ENCODE peak calls at places on chromosomes 4 and X, in eight cellular contexts. V, K, P, Q, Z, Y, A and C are unnamed samples.

GRCh38 chr4:7157140-7157488 is 35.2 kb upstream of the SORCS2 start:
- DNase-seq in A (no peak), Y (no peak), Z (no peak), Q (no peak), P (no peak), V (no peak), K (peak), C (no peak)

GRCh38 chr4:159685406-159686092 is 582.7 kb downstream of the RAPGEF2 start:
- DNase-seq in Z (no peak), V (no peak), K (no peak), Y (no peak), Q (no peak), P (no peak), A (no peak), C (no peak)

GRCh38 chr4:135538698-135539097 is 1337.1 kb upstream of the PABPC4L start:
- DNase-seq in Y (no peak), K (no peak), Z (no peak), P (no peak), V (no peak), Q (no peak), A (peak), C (no peak)

GRCh38 chr4:3115637-3116300 is 41.3 kb downstream of the HTT start:
- DNase-seq in Y (no peak), K (no peak), A (peak), Q (no peak), Z (peak), P (no peak), V (no peak), C (no peak)

GRCh38 chr4:76802546-76803021 is 95.4 kb downstream of the SOWAHB start:
- DNase-seq in Z (no peak), A (no peak), P (no peak), Q (no peak), V (no peak), Y (no peak), K (no peak), C (no peak)

GRCh38 chr4:11908712-11909111 is 480.0 kb upstream of the HS3ST1 start:
- DNase-seq in Y (no peak), Q (no peak), A (no peak), P (no peak), Z (no peak), K (no peak), V (no peak), C (no peak)

GRCh38 chr4:185096032-185096653 is 46.9 kb upstream of the SLC25A4 start:
- DNase-seq in A (peak), K (no peak), Q (no peak), P (no peak), V (peak), Z (peak), Y (peak), C (peak)

GRCh38 chr4:143514432-143514831 is 930 bp downstream of the SMARCA5 start:
- DNase-seq in K (peak), A (peak), V (peak), Y (peak), Z (peak), Q (peak), P (peak), C (peak)

GRCh38 chr4:1855334-1856070 is 454 bp downstream of the LETM1 start:
- DNase-seq in A (peak), Z (no peak), Y (no peak), V (peak), Q (peak), K (no peak), P (peak), C (peak)

GRCh38 chr4:38415682-38416081 is 248.3 kb upstream of the KLF3 start:
- DNase-seq in A (no peak), P (no peak), K (no peak), V (no peak), Y (peak), Z (no peak), Q (no peak), C (no peak)

GRCh38 chr4:96525901-96526300 is 686.0 kb downstream of the PDHA2 start:
- DNase-seq in V (no peak), Y (no peak), A (no peak), Z (no peak), K (no peak), Q (no peak), P (no peak), C (no peak)

GRCh38 chrX:111244238-111244750 is 26.0 kb downstream of the CAPN6 start:
- DNase-seq in Z (no peak), Y (no peak), K (no peak), Q (no peak), V (no peak), A (no peak), P (no peak), C (peak)

GRCh38 chr4:41169256-41169655 is 45.1 kb downstream of the APBB2 start:
- DNase-seq in V (no peak), Q (no peak), Z (no peak), K (no peak), P (no peak), A (no peak), Y (no peak), C (no peak)

GRCh38 chr4:184019667-184020665 is 114.9 kb downstream of the STOX2 start:
- DNase-seq in A (no peak), Z (no peak), Q (no peak), K (no peak), P (no peak), V (no peak), Y (no peak), C (no peak)

DNA sequence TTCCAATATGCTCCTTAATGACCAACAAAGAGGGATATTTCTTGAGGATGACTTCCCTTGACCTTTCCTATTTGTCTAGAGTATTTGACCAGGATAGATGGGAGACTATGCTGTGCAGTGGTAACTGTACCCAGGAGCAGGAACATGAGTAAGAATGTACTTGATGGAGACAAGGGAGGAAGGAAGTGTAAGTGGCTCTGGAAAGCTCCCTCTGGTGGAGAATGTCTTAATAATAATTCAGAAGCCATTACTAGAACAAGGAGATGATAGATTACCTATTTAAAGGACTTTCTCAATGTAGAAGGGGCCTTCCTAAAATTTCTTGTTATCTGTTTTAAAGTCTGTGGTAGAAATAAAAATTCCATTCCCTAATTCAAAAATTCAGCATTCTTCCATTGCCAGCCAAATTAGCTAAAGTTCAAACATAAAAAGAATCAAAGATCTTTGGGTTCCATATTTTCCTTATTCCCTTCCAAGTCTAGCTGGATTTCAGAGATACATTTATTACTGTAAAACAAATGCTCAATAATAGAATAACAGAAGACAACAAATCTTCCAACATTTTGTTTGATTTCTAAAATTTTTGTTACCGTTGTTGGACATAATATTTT is 83.8 kb downstream of the GRID2 start:
- DNase-seq in V (no peak), Y (peak), Z (peak), Q (no peak), K (no peak), P (no peak), A (peak), C (peak)
- TF ChIP-seq CTCF in V (no peak), Y (peak), Z (peak), Q (peak), K (no peak), P (peak), A (peak), C (peak)

DNA sequence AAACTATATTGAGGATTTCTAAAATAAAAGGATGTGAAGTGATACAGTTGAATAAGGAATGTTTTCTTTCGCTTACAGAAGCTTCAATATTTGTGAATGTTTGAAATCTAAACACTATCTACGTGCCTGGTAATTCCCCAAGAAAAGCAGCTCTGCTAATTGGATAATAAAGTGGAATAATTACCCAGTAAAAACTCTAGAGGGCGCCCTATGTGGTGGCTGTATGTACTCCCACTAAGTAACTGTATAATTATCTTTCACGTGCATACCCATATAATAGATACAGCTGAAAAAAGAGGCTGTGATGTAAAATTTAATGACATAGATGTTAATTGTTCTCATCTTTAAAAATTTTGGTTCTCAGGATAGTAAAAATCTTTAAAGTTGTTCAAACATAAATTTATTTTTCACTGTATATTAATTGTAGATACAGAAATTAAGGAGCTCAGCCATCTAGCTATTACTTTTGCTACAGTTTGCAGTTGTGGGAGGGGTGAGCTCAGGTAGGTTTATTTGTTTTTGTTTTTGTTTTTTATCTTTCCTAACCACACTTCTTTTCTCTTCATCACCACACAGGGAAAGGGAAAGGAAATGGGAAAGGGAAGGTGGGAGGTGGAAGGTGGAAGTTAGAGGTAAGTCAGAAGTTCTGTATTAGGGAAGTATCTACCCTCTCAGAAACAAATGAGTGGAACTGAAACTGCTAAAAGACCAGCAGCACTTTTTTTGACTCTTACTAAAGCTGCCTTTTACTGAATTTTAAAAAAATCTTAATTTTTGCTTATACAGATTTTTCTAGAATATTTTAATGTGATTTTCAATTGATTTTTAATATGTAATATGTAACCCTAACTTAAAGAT is 151.7 kb upstream of the RPS6KA6 start:
- DNase-seq in Q (no peak), A (no peak), K (no peak), Z (peak), Y (no peak), V (no peak), P (no peak), C (peak)
- TF ChIP-seq CTCF in Q (peak), A (peak), K (peak), Z (peak), Y (peak), V (peak), P (peak), C (peak)

GRCh38 chr4:129218355-129218754 is 122.4 kb downstream of the C4orf33 start:
- DNase-seq in A (peak), Q (no peak), Y (no peak), P (no peak), V (no peak), Z (no peak), K (no peak), C (no peak)
- TF ChIP-seq CTCF in A (no peak), Q (peak), Y (no peak), P (peak), V (no peak), Z (no peak), K (no peak), C (no peak)

DNA sequence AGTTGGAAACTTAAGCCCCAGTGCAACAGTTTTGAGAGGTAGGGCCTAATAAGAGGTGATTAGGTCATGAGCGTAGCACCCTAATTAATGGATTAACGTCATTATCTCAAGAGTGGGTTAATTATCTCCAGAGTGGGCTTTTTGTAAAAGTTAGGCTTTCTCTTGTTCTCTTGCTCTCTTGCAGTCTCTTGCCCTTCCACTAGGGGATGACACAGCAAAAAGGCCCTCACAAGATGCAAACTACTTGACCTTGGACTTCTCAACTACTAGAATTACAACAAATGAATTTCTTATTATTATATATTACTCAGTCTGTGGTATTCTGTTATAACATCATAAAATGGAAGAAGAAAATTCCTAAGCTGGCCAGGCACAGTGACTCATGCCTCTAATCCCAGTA is 22.1 kb upstream of the NDST3 start:
- DNase-seq in Q (no peak), P (no peak), K (no peak), Z (no peak), V (no peak), Y (no peak), A (no peak), C (no peak)
- TF ChIP-seq CTCF in Q (peak), P (no peak), K (no peak), Z (peak), V (no peak), Y (peak), A (no peak), C (peak)

GRCh38 chr4:104559502-104559901 is 64.8 kb upstream of the CXXC4 start:
- DNase-seq in V (no peak), Y (no peak), Z (no peak), K (no peak), A (no peak), Q (no peak), P (no peak), C (no peak)
- TF ChIP-seq CTCF in V (no peak), Y (no peak), Z (no peak), K (no peak), A (no peak), Q (no peak), P (no peak), C (no peak)

DNA sequence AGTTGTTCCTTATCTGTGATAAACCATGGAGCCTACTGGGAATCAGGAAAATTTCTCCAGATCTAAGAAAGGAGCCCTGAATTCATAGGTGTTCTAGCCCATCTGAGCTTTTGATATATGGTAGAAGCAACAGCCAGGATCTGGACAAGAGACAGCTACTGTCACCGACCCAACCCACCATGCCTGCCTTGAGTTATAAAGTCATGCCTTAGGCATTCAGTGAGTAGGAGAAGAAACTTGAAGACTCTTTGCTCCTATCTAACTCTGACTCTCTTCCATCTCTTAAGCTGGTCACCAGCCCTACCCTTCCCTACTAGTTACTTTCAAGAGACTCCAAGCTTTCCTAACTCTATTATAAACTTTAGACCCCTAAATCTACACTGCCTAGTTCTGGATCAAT is 83.9 kb upstream of the FAM9B start:
- DNase-seq in A (no peak), P (no peak), K (no peak), Z (peak), Y (no peak), V (no peak), Q (no peak), C (no peak)
- TF ChIP-seq CTCF in A (no peak), P (no peak), K (no peak), Z (no peak), Y (no peak), V (no peak), Q (no peak), C (no peak)

GRCh38 chrX:45379186-45379585 is 178.5 kb upstream of the DIPK2B start:
- DNase-seq in K (no peak), Y (no peak), P (no peak), Z (no peak), V (no peak), Q (no peak), A (no peak), C (no peak)
- TF ChIP-seq CTCF in K (no peak), Y (no peak), P (no peak), Z (no peak), V (no peak), Q (no peak), A (no peak), C (no peak)

GRCh38 chrX:39709364-39709763 is 388.4 kb downstream of the BCOR start:
- DNase-seq in P (no peak), Z (no peak), V (no peak), Y (no peak), Q (no peak), A (no peak), K (no peak), C (no peak)
- TF ChIP-seq CTCF in P (no peak), Z (no peak), V (no peak), Y (no peak), Q (no peak), A (no peak), K (no peak), C (no peak)

GRCh38 chrX:135688137-135688536 is 25.3 kb upstream of the CT45A1 start:
- DNase-seq in Q (no peak), Z (no peak), K (no peak), V (no peak), A (peak), P (no peak), Y (peak), C (no peak)
- TF ChIP-seq CTCF in Q (peak), Z (no peak), K (no peak), V (no peak), A (no peak), P (peak), Y (no peak), C (peak)

DNA sequence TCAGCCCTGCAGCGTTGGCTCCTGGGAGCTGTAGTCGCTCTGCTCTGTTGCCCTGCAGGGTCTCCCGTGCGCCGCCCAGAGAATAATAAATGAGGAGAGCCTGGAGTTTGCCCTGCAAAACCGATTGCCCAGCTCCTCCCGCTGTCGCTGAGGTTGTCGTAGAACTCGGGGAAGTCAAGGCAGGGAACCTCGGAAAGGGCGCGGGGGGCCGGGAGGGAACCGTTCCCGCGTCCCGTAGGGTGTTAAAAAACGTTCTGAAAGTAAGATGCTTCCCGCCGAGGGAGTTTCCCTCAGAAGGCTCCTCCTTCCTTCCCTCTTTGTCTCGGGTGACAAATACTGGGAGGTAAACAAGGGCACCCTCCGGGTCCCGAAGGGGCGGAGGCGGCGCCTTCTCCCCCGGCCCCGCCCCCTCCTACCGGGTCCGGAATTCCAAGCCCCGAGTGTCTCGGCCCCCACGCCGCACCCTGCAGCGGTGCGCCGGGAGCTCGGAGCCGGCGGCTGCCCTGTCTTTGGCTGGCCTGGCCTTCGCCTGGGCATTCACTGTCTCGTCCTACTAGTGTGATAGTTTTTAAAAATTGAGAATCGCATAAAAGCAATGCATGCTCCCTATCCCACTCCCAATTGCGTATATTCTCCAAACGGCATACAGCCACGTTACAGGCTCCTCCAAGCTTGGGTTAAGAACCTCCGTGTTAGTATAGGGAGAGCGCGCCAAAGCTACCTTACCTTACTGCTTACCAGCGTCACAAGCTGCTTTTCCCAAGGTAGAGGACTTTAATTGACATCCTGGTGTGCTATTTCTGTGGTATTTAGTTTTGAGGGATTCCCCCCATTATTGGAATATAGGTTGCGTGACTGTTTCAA is 965 bp upstream of the HMGB2 start:
- DNase-seq in Z (peak), Q (peak), K (peak), Y (peak), P (peak), A (peak), V (peak), C (peak)
- TF ChIP-seq CTCF in Z (no peak), Q (no peak), K (no peak), Y (no peak), P (no peak), A (no peak), V (no peak), C (no peak)